ENCODE peak calls at places on chromosomes 12 and 14, in six cellular contexts. A is tibial nerve, F is cardiac muscle cell, I is mesenchymal stem cell, L is iPS DF 6.9, B is Peyer's patch. K is an unnamed sample. For H3K4me1 and H3K27me3, the result is how much of the 10 kb centered on the place peaks cover.

GRCh38 chr12:18898469-18898868 is 160.6 kb downstream of the CAPZA3 start:
- DNase-seq in B (no peak), L (no peak), A (no peak), F (no peak), I (no peak), K (no peak)

GRCh38 chr14:35336171-35337073 is 44.2 kb downstream of the PSMA6 start:
- DNase-seq in A (peak), L (peak), B (peak), F (peak), I (peak), K (peak)

GRCh38 chr12:60172266-60172665 is 576.4 kb downstream of the SLC16A7 start:
- DNase-seq in F (peak), B (no peak), I (no peak), A (no peak), L (no peak), K (no peak)

GRCh38 chr14:30550335-30550734 is 8.6 kb upstream of the G2E3 start:
- DNase-seq in F (peak), B (no peak), A (no peak), I (no peak), L (no peak), K (no peak)

GRCh38 chr12:45232771-45233372 is 17.0 kb downstream of the ANO6 start:
- DNase-seq in B (no peak), L (no peak), A (no peak), I (peak), F (peak), K (peak)

GRCh38 chr14:34649344-34649743 is 19.4 kb upstream of the SNX6 start:
- DNase-seq in B (no peak), I (peak), L (no peak), A (no peak), F (peak), K (no peak)

GRCh38 chr14:104020471-104020870 is 65.0 kb upstream of the ASPG start:
- DNase-seq in I (no peak), B (no peak), F (no peak), L (no peak), A (no peak), K (no peak)

GRCh38 chr12:132686831-132687210 is 321 bp downstream of the POLE start:
- DNase-seq in L (no peak), A (no peak), F (no peak), I (no peak), B (no peak), K (no peak)

GRCh38 chr14:77219591-77219990 is 38.0 kb downstream of the TMEM63C start:
- DNase-seq in B (no peak), A (no peak), F (no peak), I (no peak), L (no peak), K (no peak)

GRCh38 chr14:49860988-49861387 is 8.4 kb upstream of the NEMF start:
- DNase-seq in I (no peak), F (no peak), L (no peak), A (no peak), B (no peak), K (no peak)

GRCh38 chr12:26642361-26642760 is 190.6 kb downstream of the ITPR2 start:
- DNase-seq in I (peak), F (peak), B (no peak), L (no peak), A (no peak), K (no peak)

GRCh38 chr12:43848786-43849185 is 12.9 kb downstream of the TMEM117 start:
- DNase-seq in L (no peak), B (no peak), I (no peak), A (no peak), F (no peak), K (no peak)

GRCh38 chr14:73463411-73463810 is 5.1 kb upstream of the NUMB start:
- DNase-seq in B (no peak), A (no peak), L (no peak), I (peak), F (peak), K (peak)

GRCh38 chr14:68521557-68521901 is 271.3 kb downstream of the ZFP36L1 start:
- DNase-seq in B (no peak), I (no peak), A (no peak), F (no peak), L (no peak), K (no peak)

GRCh38 chr12:77104281-77104680 is 38.9 kb upstream of the E2F7 start:
- DNase-seq in L (no peak), B (no peak), F (no peak), A (no peak), I (no peak), K (no peak)

GRCh38 chr14:67663633-67664032 is 10.8 kb downstream of the VTI1B start:
- DNase-seq in A (no peak), L (no peak), F (no peak), B (no peak), I (no peak), K (no peak)

GRCh38 chr12:49705479-49706267 is 1.5 kb downstream of the FMNL3 start:
- DNase-seq in I (peak), L (no peak), B (peak), F (peak), A (peak), K (peak)

GRCh38 chr14:63551338-63551737 is 8.2 kb upstream of the PPP2R5E start:
- DNase-seq in A (no peak), B (no peak), L (no peak), F (peak), I (peak), K (no peak)

GRCh38 chr14:90426663-90427062 is 29.8 kb downstream of the CALM1 start:
- DNase-seq in A (no peak), I (peak), L (no peak), F (peak), B (no peak), K (no peak)

DNA sequence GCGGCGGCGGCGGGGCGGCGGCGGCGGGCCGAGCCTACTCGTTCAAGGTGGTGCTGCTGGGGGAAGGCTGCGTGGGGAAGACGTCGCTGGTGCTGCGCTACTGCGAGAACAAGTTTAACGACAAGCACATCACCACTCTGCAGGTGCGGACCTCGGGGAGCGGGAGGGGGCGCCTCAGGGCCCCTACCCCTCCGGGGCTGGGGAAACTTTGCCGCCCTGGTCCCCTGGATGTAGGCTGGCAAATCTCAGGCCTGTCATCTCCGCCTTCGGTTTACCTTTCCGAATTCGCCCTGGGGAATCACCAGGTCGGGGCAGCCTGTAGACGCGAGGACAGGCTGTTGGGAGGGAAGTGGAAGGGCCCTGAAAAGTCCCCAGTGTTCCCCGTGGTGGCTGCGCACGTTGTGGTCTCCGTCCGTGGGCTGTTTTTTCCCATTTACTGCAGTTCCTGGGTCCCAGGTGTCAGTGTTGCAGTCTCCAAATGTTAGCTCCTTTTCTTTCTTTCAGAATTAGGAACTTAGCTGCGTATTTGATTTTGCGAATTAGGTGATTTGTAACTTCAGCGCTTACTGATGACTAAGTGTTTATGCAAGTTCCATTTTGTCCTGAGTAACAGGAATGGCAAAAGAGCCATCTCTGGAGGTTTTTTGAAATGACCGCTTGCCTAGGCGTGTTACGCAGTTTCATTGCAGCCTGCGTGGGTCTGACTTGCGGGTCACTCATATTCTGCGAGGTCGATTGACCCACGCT is 656 bp downstream of the RAB21 start:
- DNase-seq in B (peak), L (no peak), F (peak), I (peak), A (no peak), K (peak)
- H3K4me1 ChIP-seq in B (under half), L (under half), F (under half), I (under half), A (under half), K (under half)

GRCh38 chr12:12909228-12909994 is 18.0 kb downstream of the GPRC5A start:
- DNase-seq in B (no peak), I (no peak), L (no peak), F (no peak), A (no peak), K (no peak)
- H3K4me3 ChIP-seq in B (no peak), I (no peak), L (no peak), F (no peak), A (no peak), K (no peak)

DNA sequence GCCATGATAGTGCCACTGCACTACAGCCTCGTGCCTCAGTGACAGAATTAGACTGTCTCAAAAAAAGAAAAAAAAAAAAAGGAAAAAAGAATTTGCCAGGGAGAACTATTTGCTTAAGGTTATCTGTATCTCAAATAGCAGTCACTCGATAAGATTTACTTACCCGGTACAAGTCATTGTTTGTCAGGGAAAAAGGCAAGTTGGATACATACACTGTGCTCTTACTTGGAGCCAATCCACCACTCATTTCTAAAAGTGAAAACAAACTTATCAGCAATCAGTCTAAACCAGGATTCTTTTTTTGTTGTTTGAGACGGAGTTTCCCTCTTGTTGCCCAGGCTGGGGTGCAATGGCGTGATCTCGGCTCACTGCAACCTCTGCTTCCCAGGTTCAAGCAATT is 2.0 kb downstream of the ZCRB1 start:
- DNase-seq in I (no peak), B (no peak), F (no peak), A (no peak), L (no peak), K (no peak)
- H3K27me3 ChIP-seq in I (under half), B (under half), F (under half), A (under half), L (under half), K (under half)

GRCh38 chr12:79689041-79689476 is 1.7 kb downstream of the PAWR start:
- DNase-seq in A (no peak), B (no peak), I (no peak), L (no peak), F (no peak), K (no peak)

GRCh38 chr12:79685068-79685467 is 5.7 kb downstream of the PAWR start:
- DNase-seq in L (no peak), A (no peak), I (peak), B (no peak), F (peak), K (no peak)

GRCh38 chr12:79687711-79688270 is 3.0 kb downstream of the PAWR start:
- DNase-seq in A (no peak), L (no peak), F (peak), I (peak), B (no peak), K (no peak)

GRCh38 chr12:79688376-79689040 is 2.3 kb downstream of the PAWR start:
- DNase-seq in F (no peak), A (no peak), I (peak), B (no peak), L (no peak), K (no peak)

GRCh38 chr12:79686171-79686570 is 4.6 kb downstream of the PAWR start:
- DNase-seq in B (no peak), L (no peak), A (no peak), F (no peak), I (no peak), K (no peak)
- H3K4me1 ChIP-seq in B (under half), L (under half), A (under half), F (under half), I (under half), K (under half)